ENCODE peak calls at places on chromosomes 5 and 9, in five cellular contexts. Z, G, K, E and L are unnamed samples.

GRCh38 chr9:133612051-133612450 is 2.9 kb upstream of the FAM163B start:
- DNase-seq in K (no peak), E (no peak), G (no peak), Z (no peak), L (no peak)

GRCh38 chr9:101466863-101467262 is 31.3 kb upstream of the ALDOB start:
- DNase-seq in K (no peak), E (no peak), G (no peak), Z (no peak), L (no peak)

GRCh38 chr5:68682400-68683152 is 411.2 kb upstream of the SLC30A5 start:
- DNase-seq in E (no peak), Z (no peak), G (no peak), K (no peak), L (no peak)

GRCh38 chr9:105413486-105414068 is 34.3 kb upstream of the FSD1L start:
- DNase-seq in G (peak; percentile 46), K (peak; percentile 21), E (no peak), Z (peak; percentile 66), L (peak; percentile 52)

GRCh38 chr5:95390812-95391492 is at the start of gene FAM81B:
- DNase-seq in K (peak; percentile 9), Z (no peak), G (no peak), E (no peak), L (peak; percentile 38)

GRCh38 chr5:142428036-142428772 is 103.4 kb upstream of the SPRY4 start:
- DNase-seq in Z (no peak), G (no peak), E (no peak), K (no peak), L (no peak)

GRCh38 chr9:132168347-132168746 is 6.5 kb downstream of the NTNG2 start:
- DNase-seq in Z (peak; percentile 35), G (no peak), K (peak; percentile 46), E (no peak), L (peak; percentile 33)

GRCh38 chr9:20944507-20944906 is 86.9 kb downstream of the HACD4 start:
- DNase-seq in G (no peak), Z (no peak), K (no peak), E (no peak), L (no peak)

GRCh38 chr5:114362977-114363721 is 1.3 kb downstream of the KCNN2 start:
- DNase-seq in E (no peak), G (no peak), K (no peak), Z (no peak), L (no peak)

GRCh38 chr9:112793213-112793810 is 42.8 kb downstream of the SNX30 start:
- DNase-seq in E (peak; percentile 74), Z (peak; percentile 68), K (peak; percentile 26), G (peak; percentile 40), L (peak; percentile 73)

GRCh38 chr9:109143881-109144562 is 23.0 kb downstream of the FRRS1L start:
- DNase-seq in G (no peak), K (peak; percentile 14), Z (peak; percentile 50), E (no peak), L (peak; percentile 11)

GRCh38 chr5:31811210-31811609 is 172.3 kb downstream of the PDZD2 start:
- DNase-seq in Z (peak; percentile 93), E (no peak), K (peak; percentile 91), G (no peak), L (peak; percentile 94)

GRCh38 chr5:148268556-148268955 is at the start of gene SPINK13:
- DNase-seq in K (peak; percentile 82), E (no peak), Z (peak; percentile 78), G (no peak), L (peak; percentile 55)

GRCh38 chr5:98461485-98461884 is 312.0 kb upstream of the RGMB start:
- DNase-seq in Z (no peak), K (no peak), E (no peak), G (no peak), L (no peak)

DNA sequence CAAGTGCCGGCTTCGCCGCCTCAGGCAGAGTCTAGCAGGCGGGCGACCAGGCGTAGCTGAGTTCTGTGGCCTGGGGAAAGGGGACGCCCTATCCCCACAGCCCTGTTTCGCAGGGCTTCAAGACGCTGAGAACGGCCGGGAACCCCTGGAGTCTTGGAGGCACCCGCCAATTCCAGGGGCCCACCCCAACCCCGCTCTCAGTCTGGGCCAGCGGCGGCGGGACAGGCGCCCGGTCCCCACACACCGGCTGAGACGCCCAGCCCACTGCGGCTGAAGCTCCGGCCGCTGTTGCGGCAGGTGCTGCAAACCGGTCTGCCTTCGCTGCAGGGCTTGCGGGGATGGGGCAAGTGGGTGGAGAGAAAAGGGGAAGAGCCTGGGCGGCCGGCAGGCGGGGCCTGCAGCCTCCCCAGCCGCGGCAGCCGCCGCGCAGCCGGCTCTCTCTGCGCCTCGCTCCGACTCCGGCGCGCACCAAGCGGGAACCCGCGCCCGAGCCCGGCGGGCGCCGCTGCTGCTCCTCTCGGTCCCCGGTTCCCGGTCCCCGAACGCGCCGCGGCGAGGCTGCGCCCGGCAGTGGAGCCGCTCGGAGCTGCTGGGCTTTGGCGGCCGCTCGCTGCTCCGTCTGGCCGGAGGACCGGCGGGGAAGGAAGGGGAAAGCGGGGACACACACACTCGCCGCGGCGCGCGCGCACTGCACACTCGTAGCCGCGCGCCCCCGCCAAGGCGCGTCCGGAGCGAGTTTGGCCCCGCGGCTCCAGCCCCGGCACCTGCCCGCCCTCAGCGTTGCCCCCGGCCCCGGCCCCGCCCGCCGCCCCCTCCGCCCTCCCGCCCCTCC is at the start of gene PIP5K1B:
- DNase-seq in G (no peak), Z (peak; percentile 32), E (peak; percentile 80), K (peak; percentile 43), L (peak; percentile 40)
- TF ChIP-seq CTCF in G (no peak), Z (no peak), E (no peak), K (no peak), L (no peak)

GRCh38 chr5:3601060-3601710 is 5.6 kb downstream of the IRX1 start:
- DNase-seq in Z (no peak), G (no peak), K (peak; percentile 42), E (no peak), L (no peak)
- H3K4me3 ChIP-seq in Z (no peak overlapping the region), G (no peak overlapping the region), K (peak overlapping the region; percentile 28), E (no peak overlapping the region), L (no peak overlapping the region)

DNA sequence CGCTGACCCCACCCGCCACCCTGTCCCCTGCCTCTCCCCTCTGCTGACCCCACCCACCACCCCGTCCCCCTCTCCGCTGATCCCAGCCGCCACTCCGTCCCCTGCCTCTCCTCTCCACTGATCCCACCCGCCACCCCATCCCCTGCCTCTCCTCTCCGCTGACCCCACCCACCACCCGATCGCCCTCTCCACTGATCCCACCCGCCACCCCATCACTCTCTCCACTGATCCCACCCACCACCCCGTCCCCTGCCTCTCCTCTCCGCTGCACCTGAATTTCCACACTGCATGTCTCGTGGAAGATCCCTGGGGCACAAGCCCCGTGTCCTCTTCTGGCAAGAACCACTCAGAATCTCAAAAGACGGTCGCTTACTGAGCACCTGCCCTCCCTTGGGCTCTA is 53.4 kb upstream of the OLFM1 start:
- DNase-seq in K (no peak), G (no peak), Z (no peak), E (peak; percentile 23), L (no peak)
- TF ChIP-seq CTCF in K (no peak), G (no peak), Z (no peak), E (no peak), L (no peak)

GRCh38 chr5:1108865-1109174 is 3.0 kb downstream of the SLC12A7 start:
- DNase-seq in K (no peak), Z (no peak), G (no peak), E (no peak), L (no peak)

GRCh38 chr5:1110930-1111726 is 735 bp downstream of the SLC12A7 start:
- DNase-seq in E (no peak), K (no peak), Z (no peak), G (no peak), L (no peak)

GRCh38 chr5:1108008-1108864 is 3.6 kb downstream of the SLC12A7 start:
- DNase-seq in Z (no peak), E (no peak), K (no peak), G (no peak), L (no peak)

GRCh38 chr5:1110260-1110929 is 1.5 kb downstream of the SLC12A7 start:
- DNase-seq in Z (no peak), E (no peak), K (no peak), G (no peak), L (no peak)

GRCh38 chr5:1109542-1110259 is 2.2 kb downstream of the SLC12A7 start:
- DNase-seq in G (no peak), K (no peak), E (no peak), Z (no peak), L (no peak)
- H3K4me3 ChIP-seq in G (no peak overlapping the region), K (no peak overlapping the region), E (peak overlapping the region; percentile 90), Z (no peak overlapping the region), L (no peak overlapping the region)

DNA sequence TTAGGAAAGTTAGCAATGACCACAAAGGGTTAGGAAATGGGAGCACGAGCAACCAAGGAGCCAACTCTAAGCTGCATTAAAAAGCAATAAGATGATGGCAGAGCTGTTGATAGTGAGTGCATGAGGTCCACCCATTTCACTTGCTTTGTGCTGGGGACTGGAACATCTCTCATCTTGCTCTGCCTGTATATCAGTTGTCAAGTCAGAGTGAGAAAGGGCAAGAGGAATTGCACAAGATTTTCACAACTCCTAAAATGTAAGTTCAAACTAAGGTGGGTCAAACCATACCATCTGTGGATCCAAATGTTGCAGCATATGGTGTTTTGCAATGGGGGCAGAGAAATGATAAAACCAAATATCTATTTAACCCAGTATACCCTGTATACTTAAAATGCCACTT is 2.8 kb upstream of the ESM1 start:
- DNase-seq in E (no peak), Z (no peak), G (no peak), K (no peak), L (no peak)
- TF ChIP-seq CTCF in E (no peak), Z (no peak), G (no peak), K (no peak), L (no peak)